ENCODE peak calls at places on chromosomes 2 and 18, in seven cellular contexts. O is heart left ventricle, E is esophagus squamous epithelium, Q is sigmoid colon, I is A549, X is spleen, G is testis. W is an unnamed sample.

GRCh38 chr2:100956081-100956480 is 46.0 kb upstream of the RPL31 start:
- DNase-seq in X (peak; percentile 40), E (no peak), G (no peak), I (no peak), O (no peak), Q (peak; percentile 41), W (no peak)

GRCh38 chr18:67916142-67916541 is 399.6 kb upstream of the DSEL start:
- DNase-seq in E (no peak), G (no peak), I (peak; percentile 1), Q (no peak), O (no peak), X (no peak), W (no peak)

GRCh38 chr2:157150747-157151146 is 106.8 kb upstream of the GALNT5 start:
- DNase-seq in Q (no peak), X (no peak), E (no peak), O (no peak), G (no peak), I (peak; percentile 37), W (no peak)

GRCh38 chr2:146031158-146031557 is 1511.2 kb upstream of the ZEB2 start:
- DNase-seq in G (no peak), E (no peak), Q (no peak), X (no peak), I (no peak), O (no peak), W (no peak)

GRCh38 chr2:150789376-150789905 is 302.0 kb upstream of the RND3 start:
- DNase-seq in G (no peak), E (no peak), X (no peak), O (no peak), I (no peak), Q (no peak), W (no peak)

GRCh38 chr2:138059967-138060635 is 95.8 kb downstream of the HNMT start:
- DNase-seq in O (peak; percentile 75), E (no peak), Q (no peak), X (no peak), I (peak; percentile 92), G (peak; percentile 19), W (peak; percentile 87)

GRCh38 chr18:48992133-48992532 is 41.4 kb upstream of the SMAD7 start:
- DNase-seq in Q (no peak), X (no peak), I (no peak), G (no peak), O (no peak), E (no peak), W (no peak)

GRCh38 chr2:65527451-65528240 is 95.2 kb upstream of the SPRED2 start:
- DNase-seq in E (no peak), G (no peak), X (no peak), Q (no peak), I (no peak), O (no peak), W (peak; percentile 81)

GRCh38 chr2:172783091-172783898 is 47.6 kb downstream of the RAPGEF4 start:
- DNase-seq in X (no peak), E (no peak), Q (no peak), I (peak; percentile 14), G (peak; percentile 58), O (no peak), W (no peak)

GRCh38 chr2:74290466-74291216 is 52.6 kb downstream of the SLC4A5 start:
- DNase-seq in X (peak; percentile 84), O (no peak), E (no peak), Q (no peak), G (no peak), I (no peak), W (no peak)

GRCh38 chr2:237714690-237715458 is 83.7 kb upstream of the RBM44 start:
- DNase-seq in E (no peak), X (no peak), I (no peak), Q (peak; percentile 89), G (no peak), O (no peak), W (no peak)

GRCh38 chr2:60070166-60070565 is 483.3 kb downstream of the BCL11A start:
- DNase-seq in E (no peak), G (no peak), I (no peak), X (no peak), Q (no peak), O (no peak), W (no peak)

GRCh38 chr2:175518206-175518605 is 336.7 kb upstream of the ATP5MC3 start:
- DNase-seq in X (no peak), E (no peak), O (no peak), Q (no peak), I (no peak), G (no peak), W (no peak)
- TF ChIP-seq POLR2A in X (no peak), E (no peak), O (no peak), Q (no peak), I (no peak), G (no peak), W (no peak)

DNA sequence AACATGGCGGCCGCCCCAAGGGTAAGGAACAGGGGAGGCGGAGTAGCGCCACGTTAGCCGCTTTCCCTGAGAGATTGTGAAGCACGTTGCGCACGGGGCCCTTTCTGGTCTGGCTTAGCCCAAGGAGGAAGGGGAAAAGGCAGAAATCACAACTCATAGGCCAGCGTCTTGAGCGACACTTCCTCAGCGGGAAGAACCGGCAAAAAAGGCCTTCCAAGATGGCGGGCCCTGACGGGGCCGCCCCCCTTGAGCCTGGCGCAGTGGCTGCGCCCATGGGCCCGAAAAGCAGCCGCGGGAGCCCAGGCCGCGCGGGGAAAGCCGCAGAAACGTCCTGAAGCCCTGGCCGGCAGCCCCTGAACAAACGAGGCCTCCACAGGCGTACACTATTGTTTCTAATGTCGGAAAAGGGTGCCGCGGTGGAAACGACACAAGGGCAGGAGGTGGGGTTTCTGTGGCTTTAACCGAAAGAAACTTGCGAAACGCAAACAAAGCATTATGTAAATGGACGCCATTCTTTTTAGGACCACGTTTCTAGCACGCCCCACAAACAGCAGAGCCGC is 919 bp upstream of the PCBP1 start:
- DNase-seq in E (peak; percentile 49), O (peak; percentile 82), Q (peak; percentile 87), G (peak; percentile 86), X (peak; percentile 95), I (peak; percentile 94), W (peak; percentile 91)
- TF ChIP-seq POLR2A in E (no peak), O (no peak), Q (no peak), G (no peak), X (no peak), I (peak; percentile 83), W (peak; percentile 94)

GRCh38 chr18:22346968-22347611 is 70.6 kb downstream of the CTAGE1 start:
- DNase-seq in X (peak; percentile 88), O (peak; percentile 93), G (peak; percentile 88), E (no peak), Q (peak; percentile 71), I (no peak), W (no peak)
- TF ChIP-seq POLR2A in X (peak; percentile 81), O (peak; percentile 72), G (no peak), E (no peak), Q (no peak), I (no peak), W (no peak)

DNA sequence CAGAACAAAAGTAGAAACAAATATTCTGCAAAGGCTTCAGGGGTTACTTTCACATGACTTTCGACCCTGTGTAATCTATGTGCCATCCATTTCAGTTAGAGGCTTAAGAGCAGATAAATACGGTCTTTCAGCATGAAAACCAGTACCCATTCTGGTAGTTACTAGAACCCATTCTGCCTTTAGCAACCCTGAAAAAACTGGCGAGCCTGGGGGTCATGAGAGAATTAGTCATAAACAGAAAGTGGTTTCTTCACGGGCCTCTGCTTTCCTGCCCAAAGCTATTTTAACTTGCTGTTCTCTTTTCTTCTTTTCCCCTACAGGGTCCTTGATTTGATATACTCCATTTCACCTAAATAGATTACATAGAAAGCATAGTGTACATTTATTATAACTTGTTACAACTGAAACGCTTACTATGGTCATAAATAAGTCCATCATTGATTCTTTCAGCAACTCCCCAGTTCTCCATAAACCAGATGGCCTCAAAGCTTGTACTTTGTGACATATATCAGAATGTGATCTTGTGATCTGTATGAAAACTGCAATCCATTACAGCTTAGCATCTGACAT is 48.3 kb downstream of the WDFY1 start:
- DNase-seq in X (no peak), O (no peak), E (no peak), I (no peak), G (no peak), Q (no peak), W (no peak)
- TF ChIP-seq POLR2A in X (no peak), O (no peak), E (no peak), I (no peak), G (no peak), Q (no peak), W (no peak)

GRCh38 chr2:54666131-54666637 is 57.3 kb upstream of the EML6 start:
- DNase-seq in O (peak; percentile 64), G (no peak), I (peak; percentile 30), E (no peak), Q (peak; percentile 89), X (no peak), W (no peak)

GRCh38 chr2:54668711-54669110 is 54.8 kb upstream of the EML6 start:
- DNase-seq in G (no peak), I (no peak), X (no peak), O (no peak), E (no peak), Q (no peak), W (no peak)

GRCh38 chr2:54666741-54667639 is 56.5 kb upstream of the EML6 start:
- DNase-seq in E (no peak), G (no peak), X (no peak), I (no peak), Q (peak; percentile 87), O (peak; percentile 54), W (no peak)

GRCh38 chr2:54669677-54670484 is 53.6 kb upstream of the EML6 start:
- DNase-seq in G (peak; percentile 59), I (peak; percentile 62), E (no peak), Q (peak; percentile 84), X (no peak), O (no peak), W (no peak)

GRCh38 chr2:54667726-54668650 is 55.5 kb upstream of the EML6 start:
- DNase-seq in Q (no peak), G (no peak), O (no peak), I (no peak), X (no peak), E (no peak), W (no peak)
- TF ChIP-seq POLR2A in Q (no peak), G (no peak), O (no peak), I (no peak), X (no peak), E (no peak), W (no peak)

GRCh38 chr18:72942766-72943165 is 75.0 kb upstream of the NETO1 start:
- DNase-seq in Q (no peak), X (no peak), E (no peak), I (no peak), O (no peak), G (no peak), W (no peak)

GRCh38 chr18:72948439-72948838 is 80.7 kb upstream of the NETO1 start:
- DNase-seq in X (no peak), Q (no peak), I (no peak), E (no peak), O (no peak), G (no peak), W (no peak)
- TF ChIP-seq POLR2A in X (no peak), Q (no peak), I (no peak), E (no peak), O (no peak), G (no peak), W (no peak)

W was measured in erythroblast.